ENCODE peak calls at places on chromosomes 13 and 19, in four cellular contexts. M is body of pancreas, V is HFFc6, D is B cell. L is an unnamed sample.

GRCh38 chr19:45640849-45641273 is 1.7 kb upstream of the EML2 start:
- DNase-seq in V (no peak), M (peak; percentile 24), D (no peak), L (no peak)

GRCh38 chr19:42323852-42324654 is 1.4 kb upstream of the MEGF8 start:
- DNase-seq in M (peak; percentile 34), V (no peak), D (peak; percentile 76), L (no peak)

GRCh38 chr13:73274147-73274546 is 215.3 kb downstream of the KLF5 start:
- DNase-seq in V (peak; percentile 64), D (no peak), M (no peak), L (no peak)

GRCh38 chr13:112761701-112762689 is 72.2 kb downstream of the ATP11A start:
- DNase-seq in D (no peak), M (no peak), V (no peak), L (no peak)

GRCh38 chr13:74641586-74641985 is 507.4 kb upstream of the KLF12 start:
- DNase-seq in V (peak; percentile 47), M (no peak), D (no peak), L (no peak)

GRCh38 chr13:42395066-42395821 is 123.3 kb downstream of the AKAP11 start:
- DNase-seq in V (no peak), M (no peak), D (no peak), L (no peak)

GRCh38 chr19:12680034-12680433 is 1.6 kb downstream of the DHPS start:
- DNase-seq in D (no peak), M (no peak), V (no peak), L (no peak)

GRCh38 chr19:4473708-4474503 is 1.8 kb downstream of the HDGFL2 start:
- DNase-seq in V (no peak), M (no peak), D (peak; percentile 15), L (no peak)

GRCh38 chr13:108957369-108958012 is 328.1 kb downstream of the MYO16 start:
- DNase-seq in M (peak; percentile 14), D (no peak), V (peak; percentile 73), L (no peak)

GRCh38 chr19:38683393-38684077 is 36.1 kb downstream of the ACTN4 start:
- DNase-seq in V (peak; percentile 88), M (peak; percentile 98), D (no peak), L (no peak)

GRCh38 chr19:30664358-30665058 is 292.3 kb downstream of the ZNF536 start:
- DNase-seq in V (no peak), D (no peak), M (peak; percentile 94), L (peak; percentile 67)

GRCh38 chr19:29680447-29680846 is 15.2 kb downstream of the PLEKHF1 start:
- DNase-seq in D (peak; percentile 82), V (no peak), M (no peak), L (no peak)

GRCh38 chr19:30087381-30088138 is 145.5 kb downstream of the URI1 start:
- DNase-seq in V (no peak), D (no peak), M (no peak), L (no peak)

GRCh38 chr19:18017275-18018083 is 9.5 kb downstream of the ARRDC2 start:
- DNase-seq in D (no peak), V (no peak), M (no peak), L (no peak)

GRCh38 chr19:36851898-36852297 is 1.2 kb downstream of the ZNF345 start:
- DNase-seq in V (no peak), D (no peak), M (no peak), L (no peak)

GRCh38 chr19:41327499-41328156 is 17.7 kb downstream of the CCDC97 start:
- DNase-seq in D (peak; percentile 95), M (peak; percentile 88), V (no peak), L (no peak)

GRCh38 chr13:23848019-23848418 is 41.2 kb downstream of the MIPEP start:
- DNase-seq in V (no peak), D (no peak), M (no peak), L (no peak)

GRCh38 chr13:72970301-72970880 is 88.4 kb upstream of the KLF5 start:
- DNase-seq in M (no peak), V (no peak), D (no peak), L (no peak)

GRCh38 chr19:588093-588742 is 1.5 kb upstream of the HCN2 start:
- DNase-seq in M (peak; percentile 55), D (peak; percentile 68), V (peak; percentile 88), L (no peak)

GRCh38 chr19:18723871-18724377 is 40.4 kb downstream of the CRTC1 start:
- DNase-seq in M (no peak), V (no peak), D (no peak), L (no peak)

GRCh38 chr13:50161052-50161451 is 145.8 kb downstream of the KCNRG start:
- DNase-seq in M (no peak), D (no peak), V (no peak), L (no peak)

GRCh38 chr13:44414771-44415170 is 41.1 kb downstream of the SERP2 start:
- DNase-seq in V (no peak), D (no peak), M (no peak), L (no peak)

GRCh38 chr13:110319774-110320509 is 12.9 kb downstream of the COL4A2 start:
- DNase-seq in V (peak; percentile 68), M (peak; percentile 82), D (no peak), L (peak; percentile 54)

GRCh38 chr13:51920786-51921185 is 59.0 kb downstream of the CCDC70 start:
- DNase-seq in M (no peak), V (no peak), D (no peak), L (no peak)

GRCh38 chr19:58519087-58519354 is 589 bp downstream of the ZBTB45 start:
- DNase-seq in V (peak; percentile 60), M (peak; percentile 65), D (peak; percentile 66), L (peak; percentile 78)
- TF ChIP-seq CTCF in V (peak; percentile 54), M (no peak), D (no peak), L (peak; percentile 63)

DNA sequence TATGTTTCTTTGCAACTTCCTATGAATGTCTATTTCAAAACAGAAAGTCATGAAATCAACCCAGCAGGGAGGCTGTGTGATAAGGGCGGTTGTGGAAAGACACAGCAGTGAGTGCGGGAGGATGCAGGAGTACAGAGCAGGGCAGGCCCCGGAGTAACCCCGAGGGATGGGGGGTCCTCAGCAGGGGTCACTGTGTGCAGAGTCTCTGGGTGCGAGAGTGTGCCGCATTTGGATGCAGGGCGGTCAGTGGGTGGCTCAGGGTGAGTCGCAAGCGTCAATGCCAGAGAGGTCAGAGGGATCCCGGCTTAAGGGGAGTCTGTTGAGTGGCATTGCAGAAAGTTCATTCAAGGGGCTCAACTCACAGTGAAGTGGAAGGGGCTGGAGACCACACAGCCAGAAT is 147.8 kb downstream of the STK24 start:
- DNase-seq in D (no peak), V (no peak), M (no peak), L (no peak)
- TF ChIP-seq CTCF in D (no peak), V (no peak), M (no peak), L (no peak)

DNA sequence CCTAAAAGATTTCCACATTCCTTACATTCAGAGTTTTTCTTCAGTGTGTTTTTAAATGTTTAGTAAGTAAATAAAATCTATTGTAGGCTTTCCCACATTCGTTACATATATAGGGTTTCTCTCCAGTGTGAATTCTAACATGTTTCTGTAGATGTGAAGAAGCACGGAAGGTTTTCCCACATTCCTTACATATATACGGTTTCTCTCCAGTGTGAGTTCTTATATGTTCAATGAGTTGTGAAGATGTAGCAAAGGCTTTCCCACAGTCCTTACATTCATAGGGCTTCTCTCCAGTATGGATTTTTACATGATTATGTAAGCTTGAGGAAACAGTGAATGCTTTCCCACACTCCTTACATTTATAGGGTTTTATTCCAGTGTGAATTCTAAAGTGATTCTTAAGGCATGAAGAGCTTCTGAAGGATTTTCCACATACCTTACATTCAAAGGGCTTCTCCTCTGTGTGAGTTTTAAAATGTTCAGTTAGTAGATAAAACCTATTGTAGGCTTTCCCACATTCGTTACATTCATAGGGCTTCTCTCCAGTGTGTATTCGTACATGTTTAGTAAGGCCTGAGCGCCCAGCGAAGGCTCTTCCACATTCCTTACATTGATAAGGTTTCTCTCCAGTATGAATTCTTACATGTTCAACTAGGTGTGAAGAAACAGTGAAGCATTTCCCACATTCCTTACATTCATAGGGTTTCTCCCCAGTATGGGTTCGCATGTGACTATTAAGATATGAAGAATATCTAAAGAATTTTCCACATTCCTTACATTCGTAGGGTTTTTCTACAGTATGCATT is 18.2 kb downstream of the ZNF121 start:
- DNase-seq in D (no peak), M (no peak), V (no peak), L (no peak)
- TF ChIP-seq CTCF in D (no peak), M (no peak), V (no peak), L (no peak)

GRCh38 chr19:52464798-52465470 is 11.6 kb downstream of the ZNF578 start:
- DNase-seq in V (no peak), M (no peak), D (no peak), L (no peak)
- TF ChIP-seq CTCF in V (no peak), M (no peak), D (no peak), L (peak; percentile 64)

DNA sequence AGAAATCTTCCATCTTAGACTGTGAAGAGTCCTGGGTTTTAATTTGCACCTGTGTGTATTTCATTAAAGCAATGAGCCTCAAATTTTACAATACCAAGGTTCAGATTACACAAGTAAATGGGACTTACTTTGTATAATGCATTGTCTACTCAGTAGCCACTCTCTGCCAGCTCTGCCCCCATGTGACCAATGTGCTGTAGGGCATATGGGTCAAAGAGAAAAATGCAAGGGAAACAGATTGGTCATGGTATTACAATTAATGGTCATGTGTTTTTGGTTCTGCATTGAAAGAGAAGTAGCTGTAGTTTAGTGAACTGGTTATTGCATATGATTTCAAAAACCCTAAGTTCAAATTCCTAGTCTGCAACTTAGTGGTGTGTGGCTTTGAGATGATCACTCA is 545.5 kb downstream of the SUCLA2 start:
- DNase-seq in V (peak; percentile 21), M (no peak), D (no peak), L (no peak)
- TF ChIP-seq CTCF in V (peak; percentile 31), M (no peak), D (no peak), L (peak; percentile 38)

DNA sequence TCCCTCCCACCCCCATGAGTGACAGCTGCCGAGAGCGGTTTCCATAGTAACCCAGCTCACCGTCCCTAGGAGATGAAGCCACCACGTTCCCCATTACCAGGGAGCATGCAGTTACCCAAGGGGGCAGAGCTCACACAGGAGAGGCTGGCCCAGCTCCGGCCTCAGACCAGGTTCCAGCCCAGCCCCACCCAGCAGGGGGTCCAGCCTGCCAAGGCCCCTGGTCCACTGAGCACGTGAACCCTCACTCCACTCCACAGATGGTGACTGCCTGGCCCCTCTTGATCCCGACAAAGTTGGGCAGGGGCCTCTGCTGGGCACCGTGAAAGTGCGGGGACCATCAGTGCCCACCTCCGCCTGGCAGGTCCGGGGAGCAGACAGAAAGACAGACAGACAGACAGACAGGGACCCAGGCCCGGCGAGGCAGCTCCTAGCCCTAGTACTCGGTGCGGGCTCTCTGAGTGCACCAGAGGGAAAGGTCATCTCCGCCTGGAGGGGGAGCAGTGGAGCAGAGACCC is 50.7 kb downstream of the CELF5 start:
- DNase-seq in D (peak; percentile 71), V (no peak), M (no peak), L (no peak)
- TF ChIP-seq CTCF in D (peak; percentile 24), V (no peak), M (no peak), L (peak; percentile 62)

DNA sequence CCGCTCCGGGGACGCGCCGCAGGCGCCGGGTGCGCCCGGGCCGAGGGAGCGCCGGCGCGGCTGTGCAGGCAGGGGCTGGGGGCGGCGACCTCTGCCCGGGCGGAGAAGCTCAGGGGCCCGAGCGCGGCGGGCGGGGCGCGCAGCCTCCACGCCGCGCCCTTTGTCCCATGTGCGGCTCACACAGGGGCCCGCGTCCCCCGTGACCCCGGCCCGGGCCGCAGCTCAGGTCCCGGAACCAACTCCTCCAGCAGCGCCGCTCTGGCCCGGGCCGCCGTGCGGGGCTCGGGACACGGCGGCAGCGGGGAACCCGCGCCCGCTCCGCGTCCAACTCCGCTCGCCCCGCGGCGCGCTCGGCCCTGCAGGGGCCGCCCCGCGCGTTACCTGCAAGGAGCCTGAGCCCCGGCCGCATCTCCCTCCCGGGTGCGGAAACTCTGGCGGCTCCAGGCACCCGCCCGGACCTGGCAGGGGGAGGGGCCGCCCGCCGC is at the start of gene TMTC4:
- DNase-seq in M (no peak), D (no peak), V (no peak), L (no peak)
- TF ChIP-seq CTCF in M (no peak), D (no peak), V (no peak), L (no peak)